ENCODE peak calls at places on chromosomes 16 and 17, in five cellular contexts. N, B, E, A and W are unnamed samples.

GRCh38 chr16:15832241-15832640 is 24.6 kb downstream of the MYH11 start:
- DNase-seq in N (no peak), B (no peak), E (no peak), A (no peak), W (no peak)

GRCh38 chr16:19305443-19305842 is 19.9 kb downstream of the CLEC19A start:
- DNase-seq in N (no peak), B (no peak), E (no peak), A (no peak), W (no peak)

GRCh38 chr16:52436646-52437645 is 110.0 kb downstream of the TOX3 start:
- DNase-seq in N (no peak), B (no peak), E (no peak), A (no peak), W (no peak)

GRCh38 chr16:69073181-69073669 is 32.2 kb upstream of the HAS3 start:
- DNase-seq in N (no peak), B (peak), E (no peak), A (no peak), W (no peak)

GRCh38 chr16:31436221-31437045 is 6.2 kb downstream of the ZNF843 start:
- DNase-seq in N (no peak), B (no peak), E (no peak), A (no peak), W (no peak)

GRCh38 chr16:55853114-55853513 is 20.2 kb upstream of the CES1 start:
- DNase-seq in N (no peak), B (no peak), E (no peak), A (no peak), W (no peak)

GRCh38 chr17:43671075-43671692 is 9.5 kb upstream of the MEOX1 start:
- DNase-seq in N (no peak), B (peak), E (no peak), A (no peak), W (no peak)

GRCh38 chr16:74071996-74072559 is 224.5 kb upstream of the PSMD7 start:
- DNase-seq in N (no peak), B (no peak), E (no peak), A (no peak), W (no peak)

GRCh38 chr17:8359769-8360168 is 16.7 kb downstream of the KRABD2 start:
- DNase-seq in N (no peak), B (peak), E (no peak), A (no peak), W (no peak)

GRCh38 chr16:84318091-84318975 is 23.7 kb downstream of the WFDC1 start:
- DNase-seq in N (no peak), B (no peak), E (no peak), A (no peak), W (no peak)

GRCh38 chr16:52591441-52592215 is 44.7 kb upstream of the TOX3 start:
- DNase-seq in N (no peak), B (no peak), E (no peak), A (no peak), W (no peak)

GRCh38 chr17:82503728-82504308 is 15.7 kb upstream of the FOXK2 start:
- DNase-seq in N (no peak), B (no peak), E (no peak), A (no peak), W (no peak)

GRCh38 chr17:29760279-29760721 is 137.6 kb upstream of the CORO6 start:
- DNase-seq in N (peak), B (peak), E (peak), A (peak), W (peak)

GRCh38 chr17:21573961-21574610 is 118.2 kb upstream of the KCNJ18 start:
- DNase-seq in N (no peak), B (no peak), E (peak), A (peak), W (no peak)

GRCh38 chr16:86029131-86029741 is 130.3 kb downstream of the IRF8 start:
- DNase-seq in N (no peak), B (no peak), E (no peak), A (no peak), W (no peak)